ENCODE peak calls at places on chromosomes 1 and 21, in four cellular contexts. One of them, this sample, is unnamed. For H3K79me2, the result is how much of the 10 kb centered on the place peaks cover.

GRCh38 chr1:162055062-162055461 is 14.4 kb upstream of the NOS1AP start:
- DNase-seq in HepG2: peak
- DNase-seq in GM12878: no peak
- DNase-seq in K562: no peak
- DNase-seq in this sample: no peak

GRCh38 chr1:118739421-118739930 is 248.7 kb downstream of the TBX15 start:
- DNase-seq in K562: no peak
- DNase-seq in GM12878: no peak
- DNase-seq in HepG2: no peak
- DNase-seq in this sample: no peak

GRCh38 chr1:46219551-46220520 is 16.7 kb downstream of the LURAP1 start:
- DNase-seq in GM12878: no peak
- DNase-seq in K562: no peak
- DNase-seq in HepG2: no peak
- DNase-seq in this sample: no peak

GRCh38 chr1:169044296-169044695 is 62.2 kb upstream of the ATP1B1 start:
- DNase-seq in GM12878: peak
- DNase-seq in K562: no peak
- DNase-seq in HepG2: no peak
- DNase-seq in this sample: no peak

GRCh38 chr1:92065042-92065441 is 10.2 kb downstream of the SETSIP start:
- DNase-seq in HepG2: peak
- DNase-seq in GM12878: no peak
- DNase-seq in K562: peak
- DNase-seq in this sample: peak

GRCh38 chr1:223745731-223746130 is 33.4 kb downstream of the CAPN2 start:
- DNase-seq in HepG2: no peak
- DNase-seq in GM12878: no peak
- DNase-seq in K562: no peak
- DNase-seq in this sample: no peak

GRCh38 chr1:116268211-116268610 is 104.8 kb upstream of the ATP1A1 start:
- DNase-seq in K562: no peak
- DNase-seq in HepG2: no peak
- DNase-seq in GM12878: no peak
- DNase-seq in this sample: no peak

GRCh38 chr1:17027900-17028299 is 16.2 kb upstream of the ATP13A2 start:
- DNase-seq in HepG2: no peak
- DNase-seq in GM12878: no peak
- DNase-seq in K562: no peak
- DNase-seq in this sample: no peak

GRCh38 chr1:17768651-17769241 is 13.6 kb downstream of the ACTL8 start:
- DNase-seq in K562: peak
- DNase-seq in GM12878: no peak
- DNase-seq in HepG2: no peak
- DNase-seq in this sample: no peak

GRCh38 chr1:157147906-157148717 is 9.9 kb upstream of the ETV3 start:
- DNase-seq in HepG2: no peak
- DNase-seq in GM12878: no peak
- DNase-seq in K562: peak
- DNase-seq in this sample: no peak

GRCh38 chr21:42652527-42653491 is 612 bp upstream of the PDE9A start:
- DNase-seq in HepG2: peak
- DNase-seq in K562: peak
- DNase-seq in GM12878: no peak
- DNase-seq in this sample: peak

GRCh38 chr1:31062867-31063380 is 2.6 kb downstream of the PUM1 start:
- DNase-seq in HepG2: no peak
- DNase-seq in K562: no peak
- DNase-seq in GM12878: no peak
- DNase-seq in this sample: no peak

GRCh38 chr1:59414406-59415133 is 117.7 kb downstream of the FGGY start:
- DNase-seq in K562: no peak
- DNase-seq in GM12878: no peak
- DNase-seq in HepG2: no peak
- DNase-seq in this sample: no peak

GRCh38 chr1:1137256-1138045 is 21.6 kb upstream of the C1orf159 start:
- DNase-seq in K562: peak
- DNase-seq in HepG2: no peak
- DNase-seq in GM12878: no peak
- DNase-seq in this sample: no peak

GRCh38 chr1:18643154-18644012 is 12.7 kb downstream of the PAX7 start:
- DNase-seq in GM12878: no peak
- DNase-seq in K562: peak
- DNase-seq in HepG2: peak
- DNase-seq in this sample: peak

GRCh38 chr1:18955116-18955441 is 1.4 kb downstream of the IFFO2 start:
- DNase-seq in HepG2: no peak
- DNase-seq in GM12878: no peak
- DNase-seq in K562: no peak
- DNase-seq in this sample: no peak

GRCh38 chr1:22376001-22376400 is 75.7 kb upstream of the ZBTB40 start:
- DNase-seq in K562: no peak
- DNase-seq in GM12878: no peak
- DNase-seq in HepG2: no peak
- DNase-seq in this sample: no peak

GRCh38 chr1:164858233-164858632 is 299.2 kb downstream of the PBX1 start:
- DNase-seq in K562: no peak
- DNase-seq in HepG2: no peak
- DNase-seq in GM12878: no peak
- DNase-seq in this sample: no peak

GRCh38 chr1:16181887-16182719 is 26.2 kb upstream of the EPHA2 start:
- DNase-seq in K562: no peak
- DNase-seq in HepG2: peak
- DNase-seq in GM12878: no peak
- DNase-seq in this sample: no peak

GRCh38 chr1:241614144-241614543 is 26.0 kb downstream of the CHML start:
- DNase-seq in HepG2: no peak
- DNase-seq in GM12878: no peak
- DNase-seq in K562: no peak
- DNase-seq in this sample: no peak

GRCh38 chr1:151720974-151721787 is at the start of gene RIIAD1:
- DNase-seq in GM12878: no peak
- DNase-seq in K562: peak
- DNase-seq in HepG2: no peak
- DNase-seq in this sample: peak

GRCh38 chr1:153277852-153278251 is 18.4 kb downstream of the LORICRIN start:
- DNase-seq in HepG2: peak
- DNase-seq in GM12878: no peak
- DNase-seq in K562: peak
- DNase-seq in this sample: no peak

GRCh38 chr1:1426961-1427934 is 6.2 kb upstream of the ANKRD65 start:
- DNase-seq in HepG2: peak
- DNase-seq in K562: peak
- DNase-seq in GM12878: no peak
- DNase-seq in this sample: peak

GRCh38 chr1:205572426-205572825 is 59.4 kb downstream of the ELK4 start:
- DNase-seq in K562: no peak
- DNase-seq in HepG2: no peak
- DNase-seq in GM12878: no peak
- DNase-seq in this sample: no peak

GRCh38 chr1:50109647-50110075 is 941 bp downstream of the ELAVL4 start:
- DNase-seq in HepG2: no peak
- DNase-seq in K562: no peak
- DNase-seq in GM12878: no peak
- DNase-seq in this sample: no peak

GRCh38 chr1:39103321-39104157 is 77.4 kb downstream of the NDUFS5 start:
- DNase-seq in GM12878: no peak
- DNase-seq in K562: no peak
- DNase-seq in HepG2: no peak
- DNase-seq in this sample: no peak

GRCh38 chr1:209168204-209168603 is 415.3 kb upstream of the CAMK1G start:
- DNase-seq in GM12878: no peak
- DNase-seq in K562: no peak
- DNase-seq in HepG2: no peak
- DNase-seq in this sample: no peak

DNA sequence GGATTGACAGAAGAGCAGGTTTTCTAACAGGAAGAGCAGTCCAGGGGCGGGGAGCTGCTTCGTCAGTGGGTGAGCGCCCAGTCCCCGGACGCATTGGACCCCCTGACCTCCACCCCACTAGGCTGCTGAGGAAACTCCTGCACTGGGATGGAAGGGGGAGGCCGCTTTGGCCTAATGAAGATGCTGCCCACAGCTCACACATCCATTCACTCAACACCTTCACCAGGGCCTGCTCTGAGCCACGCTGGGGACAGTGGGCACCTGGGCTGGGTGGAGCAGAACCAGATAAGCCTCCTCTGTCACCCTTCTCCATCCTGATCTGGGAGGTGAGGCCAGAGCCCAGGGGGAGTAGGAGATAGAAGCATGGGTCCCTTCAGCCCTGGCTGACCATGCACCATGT is 13.3 kb downstream of the LRP8 start:
- DNase-seq in GM12878: no peak
- DNase-seq in K562: no peak
- DNase-seq in HepG2: no peak
- DNase-seq in this sample: peak
- H3K79me2 ChIP-seq in GM12878: under half
- H3K79me2 ChIP-seq in K562: under half
- H3K79me2 ChIP-seq in HepG2: under half
- H3K79me2 ChIP-seq in this sample: under half

DNA sequence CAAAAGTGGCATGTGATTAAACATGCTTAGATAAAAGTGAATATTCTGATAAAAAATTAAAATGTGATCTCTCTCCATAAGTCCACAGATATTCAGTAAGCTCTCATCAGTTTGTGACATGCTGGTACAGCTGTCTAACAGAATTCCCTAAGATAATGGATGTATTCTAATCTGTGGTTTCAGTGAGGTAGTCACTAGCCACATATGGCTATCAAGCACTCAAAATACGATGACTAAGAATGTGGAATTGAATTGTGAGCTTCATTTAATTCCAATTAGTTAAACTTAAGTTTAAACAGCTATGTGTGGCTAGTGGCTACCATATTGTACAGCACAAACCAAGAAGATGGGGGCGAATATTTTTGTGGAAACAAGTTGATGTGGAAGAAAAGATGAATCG is 4.1 kb upstream of the REG4 start:
- DNase-seq in HepG2: no peak
- DNase-seq in GM12878: no peak
- DNase-seq in K562: no peak
- DNase-seq in this sample: no peak
- TF ChIP-seq SMC3 in HepG2: no peak
- TF ChIP-seq SMC3 in GM12878: no peak
- TF ChIP-seq SMC3 in K562: no peak
- TF ChIP-seq SMC3 in this sample: no peak

GRCh38 chr1:24340770-24341169 is 21.6 kb downstream of the GRHL3 start:
- DNase-seq in K562: no peak
- DNase-seq in HepG2: no peak
- DNase-seq in GM12878: no peak
- DNase-seq in this sample: no peak

GRCh38 chr1:24345334-24345733 is 26.2 kb downstream of the GRHL3 start:
- DNase-seq in GM12878: no peak
- DNase-seq in HepG2: no peak
- DNase-seq in K562: no peak
- DNase-seq in this sample: no peak

GRCh38 chr1:24344090-24344742 is 25.1 kb downstream of the GRHL3 start:
- DNase-seq in GM12878: no peak
- DNase-seq in K562: no peak
- DNase-seq in HepG2: no peak
- DNase-seq in this sample: no peak

GRCh38 chr1:24341260-24341659 is 22.1 kb downstream of the GRHL3 start:
- DNase-seq in K562: no peak
- DNase-seq in HepG2: no peak
- DNase-seq in GM12878: no peak
- DNase-seq in this sample: no peak

DNA sequence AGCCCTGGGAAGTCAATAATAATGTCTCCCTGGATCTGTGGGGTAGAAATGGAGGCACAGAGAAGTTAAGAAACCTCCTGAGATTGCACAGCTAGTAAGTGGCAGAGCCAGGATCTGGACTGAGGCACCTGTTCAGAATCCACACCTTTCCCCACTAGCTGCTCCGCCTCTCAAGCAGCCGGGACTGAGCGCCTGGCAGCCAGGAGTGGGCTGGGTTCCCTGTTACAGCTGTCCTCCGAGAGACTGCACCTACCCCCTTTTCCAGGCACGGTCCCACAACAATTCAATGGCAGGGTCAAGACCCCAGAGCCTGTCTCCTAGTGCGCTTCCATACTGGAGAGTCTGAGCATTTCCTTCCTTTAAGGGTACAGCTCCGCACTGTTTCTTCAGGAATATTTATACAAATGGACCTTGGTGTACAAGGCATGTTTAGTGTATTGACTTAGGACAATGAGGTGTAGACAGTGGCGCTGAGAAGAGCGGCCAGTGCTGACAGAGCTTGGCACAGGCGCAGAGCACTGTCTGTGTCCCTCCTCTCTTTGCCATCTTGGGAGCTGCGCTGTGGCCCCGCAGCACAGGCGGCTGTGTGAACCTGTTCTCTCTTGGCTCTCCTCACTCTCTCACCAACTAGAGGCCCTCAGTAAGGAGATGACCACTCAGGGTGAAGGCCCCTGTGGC is 24.4 kb downstream of the GRHL3 start:
- DNase-seq in K562: no peak
- DNase-seq in HepG2: no peak
- DNase-seq in GM12878: no peak
- DNase-seq in this sample: no peak
- H3K79me2 ChIP-seq in K562: under half
- H3K79me2 ChIP-seq in HepG2: under half
- H3K79me2 ChIP-seq in GM12878: under half
- H3K79me2 ChIP-seq in this sample: under half

GRCh38 chr1:93595749-93596148 is 85.9 kb downstream of the BCAR3 start:
- DNase-seq in GM12878: no peak
- DNase-seq in HepG2: no peak
- DNase-seq in K562: no peak
- DNase-seq in this sample: no peak
- TF ChIP-seq SMC3 in GM12878: no peak
- TF ChIP-seq SMC3 in HepG2: no peak
- TF ChIP-seq SMC3 in K562: no peak
- TF ChIP-seq SMC3 in this sample: no peak

GRCh38 chr1:27574871-27575831 is 28.8 kb downstream of the AHDC1 start:
- DNase-seq in HepG2: no peak
- DNase-seq in GM12878: no peak
- DNase-seq in K562: peak
- DNase-seq in this sample: peak
- H3K79me2 ChIP-seq in HepG2: under half
- H3K79me2 ChIP-seq in GM12878: under half
- H3K79me2 ChIP-seq in K562: half or more
- H3K79me2 ChIP-seq in this sample: half or more

GRCh38 chr1:176341656-176342055 is 121.3 kb upstream of the PAPPA2 start:
- DNase-seq in HepG2: no peak
- DNase-seq in K562: no peak
- DNase-seq in GM12878: no peak
- DNase-seq in this sample: no peak
- TF ChIP-seq SMC3 in HepG2: no peak
- TF ChIP-seq SMC3 in K562: no peak
- TF ChIP-seq SMC3 in GM12878: no peak
- TF ChIP-seq SMC3 in this sample: no peak